ENCODE peak calls at places on chromosomes 1 and 21, in six cellular contexts. V is GM23338; U is colonic mucosa; M is CD8-positive, alpha-beta T cell; I is NCI-H510A treated with DMSO at 0.1 percent for 48 hours; R is fibroblast of mammary gland. P is an unnamed sample.

GRCh38 chr1:95154096-95154495 is 36.9 kb downstream of the TLCD4 start:
- DNase-seq in V (no peak), U (no peak), M (no peak), I (no peak), R (no peak), P (no peak)

GRCh38 chr1:247482747-247483146 is 24.8 kb upstream of the OR2B11 start:
- DNase-seq in V (no peak), U (no peak), M (no peak), I (no peak), R (no peak), P (no peak)

GRCh38 chr1:64470670-64471217 is 815 bp downstream of the CACHD1 start:
- DNase-seq in V (peak; percentile 55), U (peak; percentile 22), M (peak; percentile 49), I (no peak), R (peak; percentile 11), P (peak; percentile 26)

GRCh38 chr1:232980336-232980978 is 30.0 kb downstream of the NTPCR start:
- DNase-seq in V (peak; percentile 60), U (no peak), M (no peak), I (no peak), R (no peak), P (no peak)

GRCh38 chr1:200625381-200625824 is 4.9 kb upstream of the KIF14 start:
- DNase-seq in V (no peak), U (no peak), M (no peak), I (no peak), R (peak; percentile 46), P (no peak)

GRCh38 chr1:156295391-156295947 is at the start of gene GLMP:
- DNase-seq in V (peak; percentile 80), U (peak; percentile 80), M (peak; percentile 71), I (peak; percentile 65), R (peak; percentile 68), P (no peak)

GRCh38 chr1:29688477-29689365 is 452.4 kb downstream of the PTPRU start:
- DNase-seq in V (no peak), U (no peak), M (no peak), I (no peak), R (peak; percentile 69), P (no peak)

GRCh38 chr1:34358636-34359035 is 181.9 kb downstream of the C1orf94 start:
- DNase-seq in V (no peak), U (no peak), M (no peak), I (no peak), R (no peak), P (no peak)

GRCh38 chr1:154536570-154536969 is 21.9 kb downstream of the UBE2Q1 start:
- DNase-seq in V (no peak), U (no peak), M (no peak), I (no peak), R (no peak), P (no peak)

GRCh38 chr1:113653741-113654140 is 105.5 kb downstream of the PHTF1 start:
- DNase-seq in V (no peak), U (no peak), M (no peak), I (no peak), R (no peak), P (no peak)

GRCh38 chr1:168970945-168971799 is 135.3 kb upstream of the ATP1B1 start:
- DNase-seq in V (peak; percentile 6), U (no peak), M (no peak), I (peak; percentile 9), R (no peak), P (no peak)

GRCh38 chr1:116878804-116879477 is 30.8 kb upstream of the PTGFRN start:
- DNase-seq in V (peak; percentile 50), U (no peak), M (no peak), I (peak; percentile 63), R (peak; percentile 43), P (no peak)

GRCh38 chr1:15354580-15354965 is 55.1 kb upstream of the EFHD2 start:
- DNase-seq in V (no peak), U (no peak), M (no peak), I (no peak), R (peak; percentile 60), P (no peak)

GRCh38 chr1:22315315-22316078 is 136.2 kb upstream of the ZBTB40 start:
- DNase-seq in V (no peak), U (no peak), M (peak; percentile 31), I (no peak), R (no peak), P (no peak)

GRCh38 chr1:229254910-229255541 is 15.9 kb upstream of the RAB4A start:
- DNase-seq in V (peak; percentile 65), U (no peak), M (no peak), I (peak; percentile 67), R (peak; percentile 28), P (no peak)

GRCh38 chr1:171286032-171286705 is 27.8 kb upstream of the FMO4 start:
- DNase-seq in V (no peak), U (no peak), M (no peak), I (no peak), R (peak; percentile 44), P (no peak)

GRCh38 chr1:115922806-115923205 is 53.5 kb upstream of the SLC22A15 start:
- DNase-seq in V (peak; percentile 48), U (no peak), M (no peak), I (no peak), R (no peak), P (no peak)

GRCh38 chr1:107264561-107264960 is 123.7 kb downstream of the NTNG1 start:
- DNase-seq in V (no peak), U (no peak), M (no peak), I (no peak), R (peak; percentile 35), P (no peak)

GRCh38 chr21:36699546-36700294 is 805 bp downstream of the SIM2 start:
- DNase-seq in V (peak; percentile 46), U (no peak), M (no peak), I (no peak), R (no peak), P (no peak)

GRCh38 chr1:78519446-78519845 is 28.7 kb downstream of the PTGFR start:
- DNase-seq in V (no peak), U (no peak), M (no peak), I (no peak), R (no peak), P (no peak)

GRCh38 chr1:32337855-32338636 is 2.0 kb upstream of the MARCKSL1 start:
- DNase-seq in V (no peak), U (peak; percentile 64), M (no peak), I (no peak), R (no peak), P (no peak)

GRCh38 chr1:18151436-18151835 is 43.8 kb downstream of the IGSF21 start:
- DNase-seq in V (no peak), U (no peak), M (no peak), I (no peak), R (no peak), P (no peak)

GRCh38 chr1:26853156-26853555 is 9.8 kb upstream of the SFN start:
- DNase-seq in V (peak; percentile 90), U (peak; percentile 97), M (peak; percentile 87), I (peak; percentile 58), R (peak; percentile 83), P (peak; percentile 84)

GRCh38 chr1:3917761-3918160 is 17.7 kb upstream of the C1orf174 start:
- DNase-seq in V (no peak), U (no peak), M (no peak), I (no peak), R (no peak), P (no peak)

GRCh38 chr1:163315773-163316374 is 5.9 kb upstream of the NUF2 start:
- DNase-seq in V (peak; percentile 68), U (peak; percentile 24), M (no peak), I (peak; percentile 62), R (peak; percentile 69), P (no peak)

GRCh38 chr1:61640531-61641125 is 84.3 kb downstream of the TM2D1 start:
- DNase-seq in V (no peak), U (no peak), M (no peak), I (peak; percentile 43), R (peak; percentile 31), P (no peak)

GRCh38 chr1:24022611-24023359 is 42.7 kb upstream of the SRSF10 start:
- DNase-seq in V (no peak), U (peak; percentile 58), M (no peak), I (no peak), R (peak; percentile 86), P (no peak)

GRCh38 chr1:172662464-172663109 is 3.7 kb downstream of the FASLG start:
- DNase-seq in V (no peak), U (peak; percentile 53), M (peak; percentile 89), I (no peak), R (peak; percentile 93), P (no peak)